ENCODE peak calls at places on chromosomes 13 and 19, in five cellular contexts. One of them, this sample, is unnamed. For H3K4me1 and H3K27me3, the result is how much of the 10 kb centered on the place peaks cover.

GRCh38 chr13:99375806-99376080 is 68.5 kb upstream of the GPR183 start:
- DNase-seq in cardiac muscle cell: no peak
- DNase-seq in upper lobe of right lung: no peak
- DNase-seq in IMR-90: no peak
- DNase-seq in CD8-positive, alpha-beta T cell: peak
- DNase-seq in this sample: no peak

GRCh38 chr13:49494645-49495044 is 1.1 kb upstream of the PHF11 start:
- DNase-seq in cardiac muscle cell: no peak
- DNase-seq in CD8-positive, alpha-beta T cell: no peak
- DNase-seq in IMR-90: no peak
- DNase-seq in upper lobe of right lung: no peak
- DNase-seq in this sample: no peak

GRCh38 chr19:33473644-33474305 is 47.8 kb downstream of the PEPD start:
- DNase-seq in IMR-90: peak
- DNase-seq in CD8-positive, alpha-beta T cell: no peak
- DNase-seq in cardiac muscle cell: no peak
- DNase-seq in upper lobe of right lung: peak
- DNase-seq in this sample: no peak

GRCh38 chr13:19089315-19089714 is 92.3 kb downstream of the TUBA3C start:
- DNase-seq in IMR-90: no peak
- DNase-seq in cardiac muscle cell: no peak
- DNase-seq in upper lobe of right lung: no peak
- DNase-seq in CD8-positive, alpha-beta T cell: no peak
- DNase-seq in this sample: no peak

GRCh38 chr13:58165617-58166016 is 534.1 kb downstream of the PCDH17 start:
- DNase-seq in CD8-positive, alpha-beta T cell: no peak
- DNase-seq in upper lobe of right lung: no peak
- DNase-seq in IMR-90: no peak
- DNase-seq in cardiac muscle cell: no peak
- DNase-seq in this sample: no peak

GRCh38 chr13:112182251-112182650 is 115.3 kb downstream of the SOX1 start:
- DNase-seq in cardiac muscle cell: no peak
- DNase-seq in IMR-90: no peak
- DNase-seq in upper lobe of right lung: no peak
- DNase-seq in CD8-positive, alpha-beta T cell: no peak
- DNase-seq in this sample: no peak

GRCh38 chr13:51326782-51327181 is 12.7 kb upstream of the SERPINE3 start:
- DNase-seq in cardiac muscle cell: no peak
- DNase-seq in upper lobe of right lung: no peak
- DNase-seq in IMR-90: no peak
- DNase-seq in CD8-positive, alpha-beta T cell: no peak
- DNase-seq in this sample: no peak

GRCh38 chr13:93957371-93957770 is 522.1 kb downstream of the DCT start:
- DNase-seq in CD8-positive, alpha-beta T cell: no peak
- DNase-seq in upper lobe of right lung: no peak
- DNase-seq in IMR-90: no peak
- DNase-seq in cardiac muscle cell: no peak
- DNase-seq in this sample: no peak

GRCh38 chr19:18915639-18916038 is 3.5 kb downstream of the COPE start:
- DNase-seq in cardiac muscle cell: peak
- DNase-seq in IMR-90: peak
- DNase-seq in upper lobe of right lung: no peak
- DNase-seq in CD8-positive, alpha-beta T cell: no peak
- DNase-seq in this sample: no peak

GRCh38 chr13:77981191-77981925 is 62.7 kb upstream of the EDNRB start:
- DNase-seq in upper lobe of right lung: no peak
- DNase-seq in CD8-positive, alpha-beta T cell: no peak
- DNase-seq in cardiac muscle cell: no peak
- DNase-seq in IMR-90: peak
- DNase-seq in this sample: no peak

GRCh38 chr13:27792393-27793218 is at the start of gene GSX1:
- DNase-seq in IMR-90: peak
- DNase-seq in CD8-positive, alpha-beta T cell: peak
- DNase-seq in upper lobe of right lung: peak
- DNase-seq in cardiac muscle cell: peak
- DNase-seq in this sample: no peak

GRCh38 chr13:30572859-30573275 is 44.9 kb upstream of the USPL1 start:
- DNase-seq in IMR-90: peak
- DNase-seq in upper lobe of right lung: no peak
- DNase-seq in CD8-positive, alpha-beta T cell: no peak
- DNase-seq in cardiac muscle cell: peak
- DNase-seq in this sample: no peak

GRCh38 chr19:18300930-18301717 is 19.7 kb upstream of the JUND start:
- DNase-seq in upper lobe of right lung: peak
- DNase-seq in IMR-90: peak
- DNase-seq in CD8-positive, alpha-beta T cell: no peak
- DNase-seq in cardiac muscle cell: peak
- DNase-seq in this sample: no peak

GRCh38 chr19:7575426-7576040 is 20.1 kb upstream of the CAMSAP3 start:
- DNase-seq in upper lobe of right lung: no peak
- DNase-seq in CD8-positive, alpha-beta T cell: no peak
- DNase-seq in cardiac muscle cell: no peak
- DNase-seq in IMR-90: no peak
- DNase-seq in this sample: no peak

DNA sequence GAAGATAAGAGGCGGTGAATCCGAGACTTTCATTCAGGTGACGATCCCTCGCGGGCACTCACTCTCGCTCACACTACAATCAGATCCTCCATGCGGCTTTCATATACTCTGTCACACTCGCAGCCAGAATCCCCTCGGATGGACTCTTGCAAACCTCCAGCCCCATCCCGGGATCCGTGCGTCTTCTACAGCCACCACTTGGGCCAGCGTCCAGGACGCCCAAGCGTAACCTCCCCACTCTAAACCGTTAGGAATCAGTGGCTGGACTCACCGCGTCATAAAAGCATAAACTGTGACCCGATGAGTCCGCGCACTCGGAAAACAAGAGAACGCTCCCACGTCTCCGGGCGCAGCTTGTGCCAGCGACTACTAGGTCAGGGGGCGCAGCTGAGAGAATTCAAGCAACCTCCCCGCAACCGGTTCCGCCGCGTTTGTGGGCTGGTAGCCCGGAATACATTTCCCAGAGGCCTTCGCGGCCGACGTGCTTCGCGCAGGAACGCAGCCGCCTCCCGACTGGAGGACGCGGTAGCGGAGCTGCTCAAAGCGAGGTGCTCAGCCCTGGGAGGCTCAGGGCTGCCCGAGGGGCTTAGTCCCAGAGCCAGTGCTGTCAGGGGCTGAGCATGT is 27.6 kb downstream of the ZNF607 start:
- DNase-seq in IMR-90: peak
- DNase-seq in upper lobe of right lung: peak
- DNase-seq in cardiac muscle cell: peak
- DNase-seq in CD8-positive, alpha-beta T cell: peak
- DNase-seq in this sample: peak
- H3K27ac ChIP-seq in IMR-90: peak
- H3K27ac ChIP-seq in upper lobe of right lung: peak
- H3K27ac ChIP-seq in cardiac muscle cell: peak
- H3K27ac ChIP-seq in CD8-positive, alpha-beta T cell: peak
- H3K27ac ChIP-seq in this sample: no peak

GRCh38 chr19:38693380-38694223 is 46.2 kb downstream of the ACTN4 start:
- DNase-seq in IMR-90: peak
- DNase-seq in CD8-positive, alpha-beta T cell: peak
- DNase-seq in cardiac muscle cell: no peak
- DNase-seq in upper lobe of right lung: peak
- DNase-seq in this sample: no peak

GRCh38 chr19:38692458-38693379 is 45.3 kb downstream of the ACTN4 start:
- DNase-seq in upper lobe of right lung: no peak
- DNase-seq in cardiac muscle cell: no peak
- DNase-seq in IMR-90: no peak
- DNase-seq in CD8-positive, alpha-beta T cell: no peak
- DNase-seq in this sample: no peak

GRCh38 chr19:38690146-38690545 is 42.7 kb downstream of the ACTN4 start:
- DNase-seq in IMR-90: no peak
- DNase-seq in CD8-positive, alpha-beta T cell: no peak
- DNase-seq in cardiac muscle cell: no peak
- DNase-seq in upper lobe of right lung: no peak
- DNase-seq in this sample: no peak

GRCh38 chr19:38691938-38692457 is 44.5 kb downstream of the ACTN4 start:
- DNase-seq in CD8-positive, alpha-beta T cell: no peak
- DNase-seq in IMR-90: peak
- DNase-seq in upper lobe of right lung: no peak
- DNase-seq in cardiac muscle cell: no peak
- DNase-seq in this sample: no peak

GRCh38 chr19:38690832-38691231 is 43.4 kb downstream of the ACTN4 start:
- DNase-seq in upper lobe of right lung: no peak
- DNase-seq in CD8-positive, alpha-beta T cell: no peak
- DNase-seq in cardiac muscle cell: no peak
- DNase-seq in IMR-90: no peak
- DNase-seq in this sample: no peak
- H3K4me1 ChIP-seq in upper lobe of right lung: half or more
- H3K4me1 ChIP-seq in CD8-positive, alpha-beta T cell: under half
- H3K4me1 ChIP-seq in cardiac muscle cell: under half
- H3K4me1 ChIP-seq in IMR-90: under half
- H3K4me1 ChIP-seq in this sample: under half

DNA sequence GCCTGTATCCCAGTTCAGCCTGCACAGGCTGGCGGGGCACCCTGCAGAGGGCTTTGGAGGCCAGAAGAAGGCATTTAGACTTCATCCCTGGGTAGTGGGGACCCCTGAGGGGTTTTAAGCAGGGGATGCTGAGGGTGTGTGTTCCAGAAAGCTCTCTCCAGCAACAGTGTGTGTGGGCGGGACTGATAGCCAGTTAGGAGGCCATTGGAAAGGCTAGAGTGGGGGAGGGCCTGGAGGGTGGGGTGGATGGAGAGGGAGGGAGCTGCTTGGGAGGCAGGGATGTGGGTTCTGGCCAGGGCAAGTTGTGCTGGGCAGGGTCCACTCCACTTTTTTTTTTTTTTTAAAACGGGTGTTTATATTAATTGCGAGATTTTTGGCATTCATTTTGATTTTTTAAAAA is 28.3 kb downstream of the LYL1 start:
- DNase-seq in IMR-90: no peak
- DNase-seq in cardiac muscle cell: no peak
- DNase-seq in upper lobe of right lung: no peak
- DNase-seq in CD8-positive, alpha-beta T cell: no peak
- DNase-seq in this sample: no peak
- H3K27me3 ChIP-seq in IMR-90: under half
- H3K27me3 ChIP-seq in cardiac muscle cell: half or more
- H3K27me3 ChIP-seq in upper lobe of right lung: under half
- H3K27me3 ChIP-seq in CD8-positive, alpha-beta T cell: under half
- H3K27me3 ChIP-seq in this sample: under half

DNA sequence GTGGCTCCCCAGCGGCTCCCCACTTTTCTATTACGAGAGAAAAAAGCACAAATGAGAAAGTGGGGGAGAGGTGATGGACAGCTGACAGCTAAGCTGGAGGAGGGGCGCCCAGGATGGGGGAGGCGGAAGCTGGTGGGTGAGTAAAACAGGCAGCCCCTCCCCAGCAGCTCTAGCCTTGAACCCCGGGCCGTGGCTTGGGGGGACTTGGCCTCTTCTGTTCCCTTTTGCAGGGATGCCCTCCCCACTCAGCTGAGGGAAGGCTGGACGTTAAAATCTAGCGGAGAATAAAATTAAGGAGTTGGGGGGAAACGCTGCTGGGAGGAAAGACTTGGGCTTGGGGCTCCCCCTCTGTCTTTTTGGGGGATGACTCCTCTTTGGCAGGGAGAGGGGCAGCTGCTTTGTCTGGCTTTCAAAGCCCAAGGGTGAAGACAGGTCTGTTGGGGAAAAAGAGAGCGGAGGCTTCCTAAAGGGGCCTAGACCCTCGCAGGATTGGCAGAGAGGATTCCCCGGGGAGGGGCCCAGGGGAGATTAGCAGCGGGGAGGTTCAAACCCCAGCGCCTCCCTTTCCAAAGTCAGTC is 1.4 kb upstream of the SAMD1 start:
- DNase-seq in upper lobe of right lung: no peak
- DNase-seq in IMR-90: no peak
- DNase-seq in cardiac muscle cell: no peak
- DNase-seq in CD8-positive, alpha-beta T cell: peak
- DNase-seq in this sample: no peak
- H3K27ac ChIP-seq in upper lobe of right lung: peak
- H3K27ac ChIP-seq in IMR-90: no peak
- H3K27ac ChIP-seq in cardiac muscle cell: peak
- H3K27ac ChIP-seq in CD8-positive, alpha-beta T cell: peak
- H3K27ac ChIP-seq in this sample: no peak

GRCh38 chr19:37947778-37948177 is 40.8 kb downstream of the SIPA1L3 start:
- DNase-seq in cardiac muscle cell: no peak
- DNase-seq in upper lobe of right lung: no peak
- DNase-seq in IMR-90: no peak
- DNase-seq in CD8-positive, alpha-beta T cell: no peak
- DNase-seq in this sample: no peak

GRCh38 chr19:37951816-37952210 is 44.8 kb downstream of the SIPA1L3 start:
- DNase-seq in cardiac muscle cell: no peak
- DNase-seq in upper lobe of right lung: no peak
- DNase-seq in CD8-positive, alpha-beta T cell: no peak
- DNase-seq in IMR-90: no peak
- DNase-seq in this sample: no peak

GRCh38 chr19:37946132-37946531 is 39.1 kb downstream of the SIPA1L3 start:
- DNase-seq in upper lobe of right lung: peak
- DNase-seq in IMR-90: no peak
- DNase-seq in CD8-positive, alpha-beta T cell: no peak
- DNase-seq in cardiac muscle cell: no peak
- DNase-seq in this sample: no peak

GRCh38 chr19:37950471-37951175 is 43.6 kb downstream of the SIPA1L3 start:
- DNase-seq in cardiac muscle cell: no peak
- DNase-seq in upper lobe of right lung: no peak
- DNase-seq in CD8-positive, alpha-beta T cell: no peak
- DNase-seq in IMR-90: no peak
- DNase-seq in this sample: no peak

DNA sequence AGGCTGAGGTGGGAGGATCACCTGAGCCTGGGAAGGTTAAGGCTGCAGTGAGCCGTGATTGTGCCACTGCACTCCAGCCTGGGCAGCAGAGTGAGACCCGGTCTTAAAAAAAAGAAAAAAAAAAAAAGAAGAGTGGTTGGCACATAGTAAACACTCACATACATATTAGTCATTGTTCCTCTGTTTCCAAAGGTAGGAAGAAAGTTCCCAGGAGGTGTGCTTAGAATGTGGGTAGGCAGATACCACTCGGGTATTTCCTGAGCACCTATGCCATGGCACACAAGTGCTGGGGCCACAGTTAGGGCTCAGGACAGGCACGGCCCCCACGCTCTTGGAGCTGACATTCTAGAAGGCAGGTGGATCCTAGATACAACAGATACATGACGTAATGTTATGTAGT is 41.4 kb downstream of the SIPA1L3 start:
- DNase-seq in cardiac muscle cell: no peak
- DNase-seq in IMR-90: no peak
- DNase-seq in upper lobe of right lung: no peak
- DNase-seq in CD8-positive, alpha-beta T cell: no peak
- DNase-seq in this sample: no peak
- H3K4me1 ChIP-seq in cardiac muscle cell: under half
- H3K4me1 ChIP-seq in IMR-90: under half
- H3K4me1 ChIP-seq in upper lobe of right lung: under half
- H3K4me1 ChIP-seq in CD8-positive, alpha-beta T cell: under half
- H3K4me1 ChIP-seq in this sample: under half